ENCODE peak calls at places on chromosome 7, in nine cellular contexts. G is AG04450; D is cardiac fibroblast; L is lung; T is epithelial cell of esophagus; V is tibial artery; W is fibroblast of mammary gland; K is CD8-positive, alpha-beta T cell; I is colonic mucosa. H is an unnamed sample.

GRCh38 chr7:135905355-135905754 is 71.8 kb downstream of the MTPN start:
- DNase-seq in G (no peak), D (no peak), L (no peak), T (no peak), V (no peak), W (no peak), K (no peak), I (no peak), H (no peak)

GRCh38 chr7:47573758-47574472 is 8.0 kb downstream of the TNS3 start:
- DNase-seq in G (no peak), D (peak), L (no peak), T (peak), V (no peak), W (peak), K (no peak), I (peak), H (no peak)

GRCh38 chr7:69564454-69565417 is 33.5 kb upstream of the AUTS2 start:
- DNase-seq in G (no peak), D (peak), L (peak), T (no peak), V (no peak), W (peak), K (no peak), I (no peak), H (no peak)

GRCh38 chr7:100867796-100868485 is 754 bp downstream of the TRIP6 start:
- DNase-seq in G (no peak), D (no peak), L (no peak), T (peak), V (no peak), W (no peak), K (no peak), I (no peak), H (peak)

GRCh38 chr7:111384065-111384891 is 178.0 kb downstream of the IMMP2L start:
- DNase-seq in G (no peak), D (peak), L (no peak), T (peak), V (no peak), W (peak), K (no peak), I (no peak), H (no peak)

GRCh38 chr7:78437118-78437517 is 638.5 kb downstream of the PHTF2 start:
- DNase-seq in G (peak), D (peak), L (no peak), T (no peak), V (no peak), W (peak), K (no peak), I (no peak), H (no peak)

GRCh38 chr7:11604505-11604904 is 227.5 kb downstream of the THSD7A start:
- DNase-seq in G (no peak), D (peak), L (no peak), T (no peak), V (no peak), W (no peak), K (no peak), I (no peak), H (no peak)

GRCh38 chr7:157527686-157528085 is 190.9 kb downstream of the DNAJB6 start:
- DNase-seq in G (no peak), D (no peak), L (no peak), T (no peak), V (no peak), W (no peak), K (no peak), I (no peak), H (no peak)

GRCh38 chr7:82623812-82624211 is 180.2 kb upstream of the CACNA2D1 start:
- DNase-seq in G (no peak), D (no peak), L (no peak), T (no peak), V (no peak), W (peak), K (no peak), I (no peak), H (no peak)

GRCh38 chr7:351256-351655 is 61.3 kb downstream of the FOXL3 start:
- DNase-seq in G (no peak), D (no peak), L (no peak), T (no peak), V (no peak), W (no peak), K (peak), I (no peak), H (no peak)

GRCh38 chr7:6232534-6232933 is 39.9 kb downstream of the CYTH3 start:
- DNase-seq in G (no peak), D (no peak), L (peak), T (no peak), V (peak), W (no peak), K (no peak), I (peak), H (peak)

GRCh38 chr7:142556745-142557144 is 192.5 kb upstream of the PRSS1 start:
- DNase-seq in G (peak), D (peak), L (peak), T (peak), V (peak), W (peak), K (no peak), I (no peak), H (peak)

GRCh38 chr7:34759477-34760125 is 101.6 kb downstream of the NPSR1 start:
- DNase-seq in G (no peak), D (peak), L (no peak), T (peak), V (no peak), W (peak), K (no peak), I (no peak), H (no peak)

GRCh38 chr7:136030330-136030729 is 53.2 kb upstream of the MTPN start:
- DNase-seq in G (no peak), D (no peak), L (no peak), T (peak), V (no peak), W (no peak), K (no peak), I (no peak), H (no peak)

GRCh38 chr7:41699532-41699931 is 3.4 kb downstream of the INHBA start:
- DNase-seq in G (no peak), D (peak), L (no peak), T (no peak), V (no peak), W (peak), K (no peak), I (no peak), H (no peak)
- H3K4me3 ChIP-seq in G (peak), D (peak), L (peak), T (peak), V (peak), W (peak), K (no peak), I (no peak), H (no peak)

DNA sequence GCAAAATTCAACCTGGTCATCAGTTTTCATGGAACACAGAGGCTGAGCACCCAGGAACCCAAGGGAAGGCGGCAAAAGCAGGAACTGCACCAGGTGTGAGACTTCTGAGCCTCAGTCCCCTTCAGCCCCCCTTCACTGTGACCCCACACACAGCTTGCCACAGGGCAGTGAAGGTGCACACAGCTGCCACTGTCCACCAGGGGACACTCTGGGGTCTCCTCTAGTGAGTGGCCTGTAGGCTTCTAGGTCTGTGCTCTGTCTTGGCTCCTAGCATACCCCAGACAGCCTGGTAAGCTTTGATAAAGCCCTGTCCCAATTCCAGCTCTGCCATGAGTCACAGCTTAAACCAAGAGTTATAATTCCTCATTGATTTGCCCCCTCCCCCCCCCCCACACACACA is 12.1 kb downstream of the KCNH2 start:
- DNase-seq in G (no peak), D (no peak), L (no peak), T (no peak), V (no peak), W (no peak), K (no peak), I (no peak), H (no peak)
- TF ChIP-seq CTCF in G (peak), D (no peak), L (no peak), T (no peak), V (no peak), W (no peak), K (no peak), I (no peak), H (no peak)

GRCh38 chr7:122305475-122306319 is 1.1 kb upstream of the FEZF1 start:
- DNase-seq in G (no peak), D (no peak), L (no peak), T (no peak), V (no peak), W (no peak), K (no peak), I (no peak), H (no peak)
- H3K4me3 ChIP-seq in G (no peak), D (no peak), L (no peak), T (no peak), V (peak), W (no peak), K (no peak), I (peak), H (no peak)

DNA sequence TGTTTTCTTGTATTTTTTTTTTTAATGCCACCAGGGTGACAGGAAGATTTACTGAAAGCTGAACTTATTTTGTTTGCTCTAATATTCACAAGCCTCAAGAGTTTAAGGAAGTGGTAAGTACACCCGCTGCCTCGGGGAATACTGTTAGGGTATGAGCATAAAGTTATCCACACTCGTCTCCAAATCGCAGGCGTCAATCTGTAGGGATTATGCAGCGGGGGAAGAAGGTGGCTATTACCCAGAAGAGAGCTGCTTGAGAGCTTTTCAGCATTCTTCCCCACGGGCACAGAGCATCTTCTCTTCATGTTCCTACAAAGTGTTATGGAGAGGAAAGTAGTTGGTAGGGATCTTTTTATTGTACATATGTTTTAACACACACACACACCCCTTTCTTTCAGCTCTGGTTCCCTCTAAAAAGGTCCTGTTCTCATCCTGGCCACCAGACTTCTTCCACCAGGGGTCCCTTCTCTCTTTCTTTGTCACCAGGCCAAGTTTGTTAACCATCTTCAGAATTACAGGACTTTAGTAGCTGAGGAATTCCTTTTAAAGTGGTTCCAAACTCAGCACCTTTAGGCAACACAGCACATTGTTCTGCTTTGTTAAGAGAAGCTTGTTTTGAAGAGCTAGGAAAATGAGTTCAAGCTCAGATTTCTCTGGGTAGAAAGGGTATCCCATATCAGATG is 411.6 kb upstream of the GALNT17 start:
- DNase-seq in G (no peak), D (no peak), L (no peak), T (no peak), V (no peak), W (no peak), K (no peak), I (no peak), H (no peak)
- TF ChIP-seq CTCF in G (no peak), D (no peak), L (no peak), T (no peak), V (no peak), W (no peak), K (no peak), I (no peak), H (no peak)

GRCh38 chr7:1666779-1667565 is 3.1 kb upstream of the ELFN1 start:
- DNase-seq in G (no peak), D (no peak), L (no peak), T (no peak), V (peak), W (no peak), K (no peak), I (no peak), H (no peak)

GRCh38 chr7:1668932-1669485 is 1.1 kb upstream of the ELFN1 start:
- DNase-seq in G (no peak), D (no peak), L (no peak), T (peak), V (peak), W (no peak), K (no peak), I (no peak), H (no peak)

GRCh38 chr7:1666251-1666778 is 3.8 kb upstream of the ELFN1 start:
- DNase-seq in G (no peak), D (no peak), L (no peak), T (no peak), V (peak), W (no peak), K (no peak), I (no peak), H (peak)

GRCh38 chr7:1668486-1668931 is 1.6 kb upstream of the ELFN1 start:
- DNase-seq in G (no peak), D (no peak), L (no peak), T (peak), V (peak), W (no peak), K (no peak), I (no peak), H (peak)

DNA sequence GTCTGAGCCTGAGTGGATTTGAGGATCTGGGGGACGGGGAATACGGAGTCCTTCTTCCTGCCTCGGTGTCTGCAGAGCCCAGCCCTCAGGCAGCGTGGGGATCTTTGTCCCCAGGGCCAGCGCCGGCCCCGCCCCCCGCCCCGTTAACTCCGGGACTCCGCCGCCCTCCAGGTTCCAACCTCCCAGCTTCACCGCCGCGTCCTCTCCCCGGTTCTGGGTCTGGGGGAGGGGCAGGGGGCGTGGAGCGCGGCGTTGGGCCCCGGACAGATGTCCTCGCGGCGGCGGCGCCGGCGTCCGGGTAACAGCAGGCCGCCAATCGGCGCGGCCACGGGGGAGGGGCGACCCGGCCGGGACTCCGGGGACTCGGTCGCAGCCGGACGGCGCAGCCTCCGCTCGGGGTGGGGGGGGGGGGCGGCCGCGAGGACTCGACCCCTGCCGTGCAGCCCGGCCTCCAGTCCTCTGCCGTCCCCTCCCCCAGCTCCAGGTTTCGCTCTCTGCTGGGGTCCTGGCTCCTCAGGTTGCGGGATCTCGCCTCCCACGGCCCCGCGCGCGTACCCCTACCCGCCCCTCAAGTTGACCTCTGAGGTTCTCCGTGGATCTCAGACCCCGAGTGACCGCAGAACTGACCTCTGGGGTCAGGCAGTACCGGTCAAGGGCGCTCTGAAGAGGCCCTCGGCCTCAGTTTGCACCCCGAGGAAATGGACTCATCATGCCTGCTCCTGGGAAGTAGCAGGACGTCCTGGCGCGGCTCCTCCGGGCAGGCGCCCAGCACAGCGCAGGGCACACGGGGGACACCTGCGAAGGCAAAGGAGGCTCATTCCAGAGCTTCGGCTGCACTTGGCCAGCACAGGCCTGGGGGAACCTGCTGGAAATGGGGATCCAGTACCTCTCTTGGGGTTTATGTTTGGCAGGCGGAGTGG is 2.3 kb upstream of the ELFN1 start:
- DNase-seq in G (no peak), D (no peak), L (no peak), T (no peak), V (peak), W (no peak), K (no peak), I (no peak), H (no peak)
- H3K4me3 ChIP-seq in G (no peak), D (peak), L (no peak), T (no peak), V (peak), W (peak), K (peak), I (peak), H (no peak)

DNA sequence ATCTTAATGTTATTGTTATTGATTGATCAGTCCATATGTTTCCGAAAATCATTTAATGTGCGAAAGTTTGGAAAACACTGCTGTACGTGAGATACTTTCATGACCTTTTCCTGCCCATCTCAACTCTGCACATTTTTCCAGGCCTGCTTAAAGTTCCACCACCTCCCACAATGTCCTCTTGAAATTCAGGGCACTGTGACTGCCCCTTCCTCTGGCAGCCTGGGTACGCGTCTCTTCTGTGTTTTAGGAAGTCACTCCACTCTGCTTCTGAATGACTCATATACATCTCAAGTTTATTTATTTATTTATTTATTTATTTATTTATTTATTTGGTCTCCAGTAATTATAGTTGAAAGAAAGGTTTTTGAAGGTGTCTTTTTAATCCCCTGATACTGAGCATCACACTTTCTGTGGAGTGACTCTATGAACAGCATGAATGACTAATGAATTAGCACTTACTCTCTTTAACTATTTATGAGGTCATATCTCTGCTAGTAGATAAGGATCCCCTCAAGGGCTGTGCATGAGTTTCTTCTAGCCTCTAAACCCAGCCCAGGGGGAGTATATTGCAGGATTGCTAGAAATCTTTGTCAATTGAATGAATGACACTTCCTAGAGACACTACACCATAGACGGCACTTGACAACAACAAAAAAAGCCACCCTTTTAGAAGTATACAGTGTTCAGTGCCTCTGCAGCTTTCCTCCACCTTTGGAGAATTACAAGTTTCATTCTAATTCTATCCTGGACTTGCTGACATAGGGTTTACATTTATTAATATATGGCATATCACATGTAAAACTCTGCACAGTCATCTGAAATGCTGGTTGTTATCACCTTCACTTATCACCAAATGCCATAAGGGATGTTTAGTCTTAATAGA is 2.2 kb downstream of the MACC1 start:
- DNase-seq in G (no peak), D (no peak), L (no peak), T (peak), V (no peak), W (no peak), K (no peak), I (no peak), H (no peak)
- TF ChIP-seq CTCF in G (no peak), D (no peak), L (no peak), T (no peak), V (no peak), W (no peak), K (no peak), I (no peak), H (no peak)